ENCODE peak calls at places on chromosomes 12 and 14, in five cellular contexts. One of them, this sample, is unnamed.

GRCh38 chr12:56336361-56337167 is 2.1 kb upstream of the IL23A start:
- DNase-seq in SHP77: no peak
- DNase-seq in neural crest cell: no peak
- DNase-seq in HFF-Myc: no peak
- DNase-seq in LoVo: no peak
- DNase-seq in this sample: no peak

GRCh38 chr12:115763982-115764621 is 513.4 kb downstream of the MED13L start:
- DNase-seq in neural crest cell: no peak
- DNase-seq in LoVo: no peak
- DNase-seq in SHP77: no peak
- DNase-seq in HFF-Myc: peak; percentile 79
- DNase-seq in this sample: no peak

GRCh38 chr14:90409209-90409730 is 12.4 kb downstream of the CALM1 start:
- DNase-seq in HFF-Myc: peak; percentile 88
- DNase-seq in LoVo: no peak
- DNase-seq in SHP77: peak; percentile 20
- DNase-seq in neural crest cell: no peak
- DNase-seq in this sample: no peak

GRCh38 chr12:16920451-16920850 is 314.5 kb upstream of the LMO3 start:
- DNase-seq in HFF-Myc: no peak
- DNase-seq in neural crest cell: no peak
- DNase-seq in LoVo: no peak
- DNase-seq in SHP77: no peak
- DNase-seq in this sample: no peak

GRCh38 chr14:66624319-66624937 is 116.5 kb downstream of the GPHN start:
- DNase-seq in HFF-Myc: peak; percentile 44
- DNase-seq in neural crest cell: peak; percentile 16
- DNase-seq in SHP77: peak; percentile 66
- DNase-seq in LoVo: peak; percentile 37
- DNase-seq in this sample: peak; percentile 58

GRCh38 chr12:13004368-13004767 is 4.3 kb upstream of the HEBP1 start:
- DNase-seq in SHP77: no peak
- DNase-seq in HFF-Myc: no peak
- DNase-seq in LoVo: no peak
- DNase-seq in neural crest cell: no peak
- DNase-seq in this sample: no peak

GRCh38 chr14:101183376-101184103 is 280.0 kb upstream of the RTL1 start:
- DNase-seq in SHP77: peak; percentile 54
- DNase-seq in HFF-Myc: no peak
- DNase-seq in neural crest cell: peak; percentile 81
- DNase-seq in LoVo: no peak
- DNase-seq in this sample: no peak

GRCh38 chr12:46450279-46450748 is 77.7 kb upstream of the SLC38A2 start:
- DNase-seq in LoVo: no peak
- DNase-seq in neural crest cell: no peak
- DNase-seq in SHP77: no peak
- DNase-seq in HFF-Myc: no peak
- DNase-seq in this sample: peak; percentile 45

GRCh38 chr14:75295061-75295461 is 16.4 kb downstream of the FOS start:
- DNase-seq in SHP77: no peak
- DNase-seq in LoVo: peak; percentile 81
- DNase-seq in HFF-Myc: no peak
- DNase-seq in neural crest cell: peak; percentile 18
- DNase-seq in this sample: no peak

GRCh38 chr14:60183724-60184596 is 18.8 kb upstream of the DHRS7 start:
- DNase-seq in neural crest cell: peak; percentile 13
- DNase-seq in HFF-Myc: no peak
- DNase-seq in SHP77: peak; percentile 59
- DNase-seq in LoVo: peak; percentile 77
- DNase-seq in this sample: peak; percentile 49

GRCh38 chr12:95548539-95549391 is 2.5 kb downstream of the USP44 start:
- DNase-seq in SHP77: no peak
- DNase-seq in LoVo: no peak
- DNase-seq in HFF-Myc: no peak
- DNase-seq in neural crest cell: peak; percentile 58
- DNase-seq in this sample: no peak

GRCh38 chr14:37340353-37340752 is 142.6 kb downstream of the MIPOL1 start:
- DNase-seq in SHP77: no peak
- DNase-seq in HFF-Myc: no peak
- DNase-seq in neural crest cell: no peak
- DNase-seq in LoVo: no peak
- DNase-seq in this sample: no peak

GRCh38 chr14:37931998-37932397 is 275.7 kb upstream of the SSTR1 start:
- DNase-seq in neural crest cell: no peak
- DNase-seq in LoVo: no peak
- DNase-seq in HFF-Myc: no peak
- DNase-seq in SHP77: no peak
- DNase-seq in this sample: no peak

GRCh38 chr14:30928462-30928861 is 54.1 kb downstream of the COCH start:
- DNase-seq in HFF-Myc: no peak
- DNase-seq in SHP77: no peak
- DNase-seq in neural crest cell: no peak
- DNase-seq in LoVo: no peak
- DNase-seq in this sample: no peak

GRCh38 chr12:21527451-21528180 is 1.5 kb downstream of the SPX start:
- DNase-seq in LoVo: peak; percentile 17
- DNase-seq in neural crest cell: peak; percentile 54
- DNase-seq in HFF-Myc: no peak
- DNase-seq in SHP77: peak; percentile 56
- DNase-seq in this sample: no peak

GRCh38 chr14:100529561-100530031 is 57.6 kb downstream of the BEGAIN start:
- DNase-seq in neural crest cell: no peak
- DNase-seq in LoVo: no peak
- DNase-seq in SHP77: no peak
- DNase-seq in HFF-Myc: no peak
- DNase-seq in this sample: no peak

GRCh38 chr14:76314521-76314951 is 61.4 kb upstream of the ESRRB start:
- DNase-seq in HFF-Myc: no peak
- DNase-seq in SHP77: no peak
- DNase-seq in LoVo: no peak
- DNase-seq in neural crest cell: no peak
- DNase-seq in this sample: no peak

GRCh38 chr12:54166543-54167499 is 22.0 kb downstream of the SMUG1 start:
- DNase-seq in SHP77: no peak
- DNase-seq in neural crest cell: no peak
- DNase-seq in HFF-Myc: no peak
- DNase-seq in LoVo: no peak
- DNase-seq in this sample: no peak